ENCODE peak calls at places on chromosomes 6 and 20, in nine cellular contexts. I is smooth muscle cell of the brain vasculature; C is activated CD4-positive, alpha-beta T cell treated with anti-CD3 and anti-CD28 coated beads, Interleukin-2, amount 50 U/mL, for 4 hours; O is GM12865; T is neuronal stem cell; L is fibroblast of lung; X is cardiac septum; G is effector CD4-positive, alpha-beta T cell; B is left colon. W is an unnamed sample.

GRCh38 chr6:15533379-15534044 is 129.3 kb downstream of the DTNBP1 start:
- DNase-seq in T (no peak), L (peak), O (no peak), I (no peak), C (no peak), B (no peak), X (no peak), G (no peak), W (peak)

GRCh38 chr20:63451821-63452220 is 20.6 kb downstream of the KCNQ2 start:
- DNase-seq in C (no peak), L (no peak), B (no peak), G (no peak), X (no peak), T (no peak), I (no peak), O (no peak), W (no peak)

GRCh38 chr6:142952614-142953013 is 7.6 kb upstream of the HIVEP2 start:
- DNase-seq in T (no peak), G (no peak), I (no peak), C (no peak), L (no peak), B (no peak), O (peak), X (no peak), W (no peak)

GRCh38 chr6:165559632-165560031 is 103.4 kb downstream of the PDE10A start:
- DNase-seq in O (no peak), G (no peak), L (no peak), B (no peak), I (no peak), X (no peak), T (no peak), C (no peak), W (no peak)

GRCh38 chr6:82017316-82017715 is 230.2 kb downstream of the IBTK start:
- DNase-seq in X (no peak), C (no peak), T (peak), I (peak), L (peak), O (no peak), B (no peak), G (no peak), W (no peak)

GRCh38 chr20:24584538-24585356 is 115.3 kb downstream of the SYNDIG1 start:
- DNase-seq in C (no peak), L (peak), B (no peak), X (no peak), G (no peak), T (no peak), I (peak), O (no peak), W (no peak)

GRCh38 chr20:38152175-38153010 is 12.7 kb downstream of the TGM2 start:
- DNase-seq in X (peak), I (no peak), T (no peak), C (no peak), L (peak), B (peak), O (peak), G (no peak), W (no peak)

GRCh38 chr6:161393839-161394364 is 120.0 kb upstream of the AGPAT4 start:
- DNase-seq in L (peak), I (peak), X (peak), C (peak), B (no peak), G (peak), O (peak), T (peak), W (no peak)

GRCh38 chr6:11381801-11382513 is 149.5 kb upstream of the NEDD9 start:
- DNase-seq in X (peak), G (peak), C (peak), B (peak), T (no peak), O (peak), L (no peak), I (no peak), W (no peak)

GRCh38 chr20:64113796-64114355 is 6.5 kb upstream of the NPBWR2 start:
- DNase-seq in C (no peak), B (no peak), O (no peak), G (no peak), T (no peak), X (peak), I (no peak), L (no peak), W (no peak)